ENCODE peak calls at places on chromosomes 11 and 22, in nine cellular contexts. Y, W, I, M, X, H, Q, O and K are unnamed samples.

GRCh38 chr11:120061761-120062560 is 76.0 kb downstream of the TRIM29 start:
- DNase-seq in Y (no peak), W (no peak), I (no peak), M (peak; percentile 19), X (no peak), H (no peak), Q (no peak), O (no peak), K (no peak)

GRCh38 chr11:103631841-103632240 is 404.6 kb upstream of the DDI1 start:
- DNase-seq in Y (peak; percentile 48), W (no peak), I (no peak), M (no peak), X (peak; percentile 56), H (no peak), Q (no peak), O (no peak), K (no peak)

GRCh38 chr11:35663408-35663702 is 780 bp downstream of the TRIM44 start:
- DNase-seq in Y (no peak), W (no peak), I (no peak), M (no peak), X (no peak), H (no peak), Q (no peak), O (no peak), K (no peak)

GRCh38 chr11:8035225-8035846 is 45.7 kb upstream of the TUB start:
- DNase-seq in Y (no peak), W (no peak), I (no peak), M (no peak), X (no peak), H (no peak), Q (no peak), O (no peak), K (no peak)

GRCh38 chr11:44315947-44316387 is 6.0 kb upstream of the ALX4 start:
- DNase-seq in Y (no peak), W (no peak), I (no peak), M (no peak), X (no peak), H (no peak), Q (peak; percentile 30), O (peak; percentile 38), K (no peak)

GRCh38 chr11:118379497-118379896 is 20.1 kb downstream of the UBE4A start:
- DNase-seq in Y (no peak), W (no peak), I (no peak), M (no peak), X (no peak), H (no peak), Q (no peak), O (no peak), K (no peak)

GRCh38 chr11:46808804-46809431 is 37.2 kb downstream of the CKAP5 start:
- DNase-seq in Y (peak; percentile 53), W (peak; percentile 18), I (no peak), M (no peak), X (peak; percentile 31), H (no peak), Q (no peak), O (no peak), K (no peak)

GRCh38 chr11:134556186-134556585 is 144.1 kb upstream of the B3GAT1 start:
- DNase-seq in Y (no peak), W (no peak), I (no peak), M (no peak), X (no peak), H (no peak), Q (no peak), O (no peak), K (no peak)

GRCh38 chr11:15685311-15685710 is 570.6 kb downstream of the INSC start:
- DNase-seq in Y (no peak), W (no peak), I (no peak), M (no peak), X (no peak), H (no peak), Q (no peak), O (no peak), K (no peak)

GRCh38 chr11:70226967-70227366 is 23.9 kb downstream of the FADD start:
- DNase-seq in Y (peak; percentile 33), W (no peak), I (no peak), M (no peak), X (no peak), H (no peak), Q (no peak), O (no peak), K (no peak)

GRCh38 chr11:13423372-13423771 is 39.6 kb downstream of the BTBD10 start:
- DNase-seq in Y (peak; percentile 62), W (no peak), I (no peak), M (no peak), X (no peak), H (no peak), Q (no peak), O (no peak), K (no peak)

GRCh38 chr11:132202621-132203020 is 832.2 kb downstream of the NTM start:
- DNase-seq in Y (no peak), W (no peak), I (no peak), M (no peak), X (no peak), H (no peak), Q (no peak), O (no peak), K (no peak)

GRCh38 chr11:57597971-57598830 is 716 bp downstream of the SERPING1 start:
- DNase-seq in Y (no peak), W (no peak), I (no peak), M (peak; percentile 75), X (peak; percentile 78), H (peak; percentile 71), Q (no peak), O (no peak), K (no peak)

GRCh38 chr11:133955091-133955846 is 1.5 kb downstream of the IGSF9B start:
- DNase-seq in Y (no peak), W (no peak), I (no peak), M (no peak), X (no peak), H (peak; percentile 58), Q (no peak), O (no peak), K (no peak)

GRCh38 chr22:46815896-46816721 is 53.7 kb downstream of the TBC1D22A start:
- DNase-seq in Y (peak; percentile 10), W (peak; percentile 24), I (no peak), M (no peak), X (peak; percentile 60), H (no peak), Q (no peak), O (no peak), K (no peak)

GRCh38 chr11:120182790-120183491 is 27.9 kb upstream of the OAF start:
- DNase-seq in Y (peak; percentile 47), W (peak; percentile 92), I (no peak), M (no peak), X (no peak), H (no peak), Q (no peak), O (no peak), K (peak; percentile 9)